ENCODE peak calls at places on chromosomes 3 and 15, in nine cellular contexts. A is NCI-H1105, G is GM23338, U is hippocampal formation, I is suprapubic skin, V is fibroblast of pulmonary artery, S is Right ventricle myocardium superior, T is A673, Y is fibroblast of the aortic adventitia. Q is an unnamed sample.

GRCh38 chr3:127691494-127691893 is 18.7 kb downstream of the ABTB1 start:
- DNase-seq in A (no peak), T (no peak), U (no peak), V (no peak), I (no peak), S (peak), Y (no peak), G (no peak), Q (no peak)

GRCh38 chr15:35657679-35658201 is 111.8 kb upstream of the DPH6 start:
- DNase-seq in Y (peak), I (no peak), S (no peak), A (no peak), G (no peak), U (no peak), T (peak), V (peak), Q (no peak)

GRCh38 chr15:68843425-68844311 is 23.0 kb upstream of the ANP32A start:
- DNase-seq in Y (peak), A (no peak), U (no peak), I (no peak), T (peak), S (no peak), G (peak), V (peak), Q (no peak)

GRCh38 chr3:171976526-171976925 is 62.9 kb upstream of the FNDC3B start:
- DNase-seq in U (no peak), T (no peak), G (no peak), S (no peak), V (peak), I (no peak), A (no peak), Y (peak), Q (no peak)

GRCh38 chr3:155805204-155805801 is 775 bp downstream of the C3orf33 start:
- DNase-seq in Y (peak), I (no peak), U (no peak), V (peak), A (no peak), G (no peak), S (peak), T (peak), Q (no peak)

GRCh38 chr3:172246107-172246870 is 202.0 kb downstream of the GHSR start:
- DNase-seq in U (no peak), T (no peak), I (no peak), A (no peak), Y (no peak), G (no peak), V (no peak), S (no peak), Q (no peak)

GRCh38 chr15:73002509-73002908 is 49.8 kb upstream of the NEO1 start:
- DNase-seq in U (no peak), I (no peak), S (no peak), V (no peak), A (no peak), T (no peak), G (no peak), Y (no peak), Q (no peak)

GRCh38 chr3:121651684-121652083 is 9.0 kb downstream of the HCLS1 start:
- DNase-seq in V (peak), T (peak), A (peak), I (no peak), U (no peak), G (no peak), S (no peak), Y (no peak), Q (no peak)

GRCh38 chr3:27880969-27881892 is 159.1 kb upstream of the EOMES start:
- DNase-seq in A (no peak), U (no peak), S (no peak), T (no peak), Y (no peak), G (no peak), V (no peak), I (no peak), Q (no peak)

GRCh38 chr15:61983087-61983486 is 77.2 kb downstream of the VPS13C start:
- DNase-seq in G (no peak), T (no peak), U (no peak), I (no peak), V (no peak), Y (no peak), A (no peak), S (no peak), Q (no peak)

GRCh38 chr3:38004415-38005075 is 14.0 kb downstream of the VILL start:
- DNase-seq in S (peak), G (peak), U (peak), I (no peak), T (peak), A (no peak), V (peak), Y (peak), Q (no peak)

Q was measured in NCI-H2081 treated with DMSO at 0.1 percent for 48 hours.